ENCODE peak calls at places on chromosomes 3 and 15, in nine cellular contexts. K, N, P, C, A, J, U, F and E are unnamed samples.
A peak's percentile ranks its signal among the peaks of the same experiment; 100 is the strongest.

GRCh38 chr15:90482124-90483011 is 47.4 kb upstream of the CRTC3 start:
- DNase-seq in K (peak; percentile 48), N (no peak), P (no peak), C (peak; percentile 64), A (peak; percentile 51), J (peak; percentile 53), U (peak; percentile 61), F (peak; percentile 32), E (peak; percentile 83)

GRCh38 chr3:124688580-124689454 is 41.4 kb upstream of the UMPS start:
- DNase-seq in K (peak; percentile 76), N (no peak), P (peak; percentile 75), C (peak; percentile 79), A (peak; percentile 83), J (peak; percentile 85), U (peak; percentile 85), F (peak; percentile 78), E (peak; percentile 93)

GRCh38 chr15:70417536-70417935 is 319.8 kb upstream of the TLE3 start:
- DNase-seq in K (no peak), N (no peak), P (no peak), C (no peak), A (no peak), J (no peak), U (no peak), F (no peak), E (no peak)

GRCh38 chr15:74156678-74157411 is 16.7 kb upstream of the ISLR start:
- DNase-seq in K (no peak), N (no peak), P (peak; percentile 62), C (peak; percentile 79), A (no peak), J (no peak), U (no peak), F (no peak), E (no peak)

GRCh38 chr3:116579843-116580242 is 129.7 kb upstream of the TUSC7 start:
- DNase-seq in K (no peak), N (no peak), P (no peak), C (peak; percentile 11), A (no peak), J (no peak), U (peak; percentile 21), F (no peak), E (peak; percentile 48)

GRCh38 chr15:94080989-94081605 is 150.3 kb upstream of the MCTP2 start:
- DNase-seq in K (no peak), N (no peak), P (no peak), C (no peak), A (no peak), J (no peak), U (no peak), F (no peak), E (no peak)

GRCh38 chr3:79258479-79258878 is 509.3 kb downstream of the ROBO1 start:
- DNase-seq in K (no peak), N (no peak), P (no peak), C (no peak), A (no peak), J (no peak), U (no peak), F (no peak), E (no peak)

GRCh38 chr3:174675426-174675825 is 183.7 kb upstream of the NAALADL2 start:
- DNase-seq in K (no peak), N (no peak), P (no peak), C (no peak), A (no peak), J (no peak), U (no peak), F (no peak), E (no peak)

GRCh38 chr3:67653425-67654098 is 850 bp downstream of the SUCLG2 start:
- DNase-seq in K (no peak), N (no peak), P (no peak), C (peak; percentile 34), A (no peak), J (no peak), U (no peak), F (no peak), E (no peak)

GRCh38 chr15:66195621-66196230 is 57.8 kb downstream of the MEGF11 start:
- DNase-seq in K (no peak), N (no peak), P (no peak), C (no peak), A (no peak), J (no peak), U (no peak), F (no peak), E (no peak)
- H3K4me3 ChIP-seq in K (no peak overlapping the region), N (no peak overlapping the region), P (no peak overlapping the region), C (no peak overlapping the region), A (no peak overlapping the region), J (no peak overlapping the region), U (no peak overlapping the region), F (no peak overlapping the region), E (no peak overlapping the region)

DNA sequence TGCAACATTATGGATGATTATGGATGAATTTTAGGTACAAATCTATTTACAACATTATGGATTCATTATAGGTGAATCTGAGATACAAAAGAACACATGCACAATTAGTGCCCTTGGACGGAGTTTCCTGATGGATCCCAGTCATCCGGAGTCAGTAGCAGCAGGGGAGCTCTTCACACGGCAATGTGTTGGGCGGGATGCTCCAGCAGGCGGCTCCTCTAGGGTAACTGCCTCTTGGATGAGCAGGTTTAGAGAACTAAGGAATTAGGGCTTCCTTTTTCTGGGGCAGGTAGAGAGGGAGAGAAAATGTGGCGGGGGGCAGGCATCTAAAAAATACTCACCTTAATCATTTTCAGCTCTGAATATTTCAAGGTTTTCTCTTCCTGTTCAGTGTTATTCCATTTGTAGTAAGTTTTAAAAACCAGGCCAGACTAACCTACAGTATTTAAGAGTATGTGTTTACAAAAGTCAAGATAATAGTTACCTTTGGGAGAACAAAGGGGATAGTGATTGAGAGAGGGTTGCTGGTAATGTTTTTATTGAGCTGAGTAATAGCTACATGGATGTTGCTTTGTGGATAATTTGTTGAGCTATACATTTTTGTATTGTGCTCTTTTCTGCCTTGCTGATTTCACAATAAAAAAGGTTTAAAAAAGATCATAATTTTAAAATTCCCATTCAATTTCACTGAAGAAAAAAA is 27.4 kb upstream of the GOLM2 start:
- DNase-seq in K (no peak), N (no peak), P (no peak), C (peak; percentile 4), A (no peak), J (no peak), U (no peak), F (peak; percentile 78), E (peak; percentile 85)
- H3K4me3 ChIP-seq in K (no peak overlapping the region), N (no peak overlapping the region), P (no peak overlapping the region), C (no peak overlapping the region), A (no peak overlapping the region), J (no peak overlapping the region), U (no peak overlapping the region), F (no peak overlapping the region), E (no peak overlapping the region)

DNA sequence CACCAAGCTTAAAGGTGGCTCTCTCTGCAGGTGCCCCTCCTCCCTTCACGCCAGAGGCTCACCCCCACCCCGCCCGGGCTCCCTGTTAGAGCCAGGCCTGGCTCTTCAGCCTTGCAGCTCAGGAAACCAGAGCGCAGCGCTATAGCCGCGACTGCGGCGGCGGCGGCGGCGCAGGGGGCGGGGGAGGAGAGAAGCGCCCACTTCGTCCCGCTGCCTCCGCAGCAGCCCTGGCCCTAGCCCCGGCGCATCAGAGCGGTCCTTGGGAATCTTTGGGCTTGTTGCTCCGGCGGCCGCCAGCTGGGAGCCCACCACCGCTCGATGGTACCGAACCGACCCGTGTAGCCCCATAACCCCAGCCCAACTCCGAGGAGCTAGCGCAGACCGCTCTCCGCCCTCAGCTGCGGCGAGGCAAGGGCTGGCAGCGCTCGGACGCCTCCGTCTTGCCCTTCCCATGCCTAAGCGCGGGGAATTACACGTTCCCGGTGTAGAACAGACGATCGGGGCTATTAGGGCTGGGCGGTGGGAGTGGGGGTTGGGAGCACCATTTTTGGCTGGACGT is 1.2 kb downstream of the RASGRF1 start:
- DNase-seq in K (no peak), N (no peak), P (no peak), C (no peak), A (no peak), J (no peak), U (peak; percentile 8), F (peak; percentile 91), E (peak; percentile 77)
- H3K4me3 ChIP-seq in K (no peak overlapping the region), N (no peak overlapping the region), P (no peak overlapping the region), C (no peak overlapping the region), A (no peak overlapping the region), J (no peak overlapping the region), U (no peak overlapping the region), F (peak overlapping the region; percentile 55), E (peak overlapping the region; percentile 75)

DNA sequence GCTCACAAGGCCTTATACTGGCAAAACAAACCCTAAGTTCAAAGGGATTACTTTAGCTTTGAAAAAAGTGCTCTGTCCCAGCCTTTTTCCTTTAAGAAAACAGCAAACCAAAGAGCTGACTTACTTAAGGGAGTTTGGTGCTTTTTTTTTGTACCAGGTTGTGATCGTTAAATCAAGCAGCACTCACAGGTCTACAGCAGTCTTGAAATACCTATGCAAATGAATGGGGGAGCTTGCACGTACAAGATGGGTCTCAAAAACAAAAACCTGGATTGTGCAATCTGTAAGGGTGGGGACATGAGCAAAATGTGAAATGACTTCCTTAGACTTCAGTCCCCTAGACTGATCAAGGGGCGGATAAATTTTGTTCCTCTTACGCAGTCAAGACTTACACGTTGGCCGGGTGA is 11.6 kb upstream of the PIK3CB start:
- DNase-seq in K (no peak), N (no peak), P (no peak), C (no peak), A (no peak), J (no peak), U (no peak), F (peak; percentile 41), E (peak; percentile 59)
- H3K4me3 ChIP-seq in K (no peak overlapping the region), N (no peak overlapping the region), P (no peak overlapping the region), C (no peak overlapping the region), A (no peak overlapping the region), J (no peak overlapping the region), U (no peak overlapping the region), F (no peak overlapping the region), E (peak overlapping the region; percentile 59)

GRCh38 chr3:4740397-4741105 is 238.7 kb upstream of the BHLHE40 start:
- DNase-seq in K (peak; percentile 28), N (no peak), P (peak; percentile 52), C (no peak), A (no peak), J (no peak), U (no peak), F (no peak), E (no peak)

GRCh38 chr3:4742359-4742758 is 236.9 kb upstream of the BHLHE40 start:
- DNase-seq in K (no peak), N (no peak), P (no peak), C (no peak), A (no peak), J (no peak), U (no peak), F (no peak), E (no peak)

GRCh38 chr3:4741404-4742307 is 237.6 kb upstream of the BHLHE40 start:
- DNase-seq in K (no peak), N (peak; percentile 97), P (peak; percentile 59), C (peak; percentile 90), A (peak; percentile 52), J (peak; percentile 65), U (no peak), F (no peak), E (no peak)

GRCh38 chr3:4739289-4740236 is 239.7 kb upstream of the BHLHE40 start:
- DNase-seq in K (no peak), N (no peak), P (no peak), C (no peak), A (no peak), J (no peak), U (no peak), F (no peak), E (no peak)

DNA sequence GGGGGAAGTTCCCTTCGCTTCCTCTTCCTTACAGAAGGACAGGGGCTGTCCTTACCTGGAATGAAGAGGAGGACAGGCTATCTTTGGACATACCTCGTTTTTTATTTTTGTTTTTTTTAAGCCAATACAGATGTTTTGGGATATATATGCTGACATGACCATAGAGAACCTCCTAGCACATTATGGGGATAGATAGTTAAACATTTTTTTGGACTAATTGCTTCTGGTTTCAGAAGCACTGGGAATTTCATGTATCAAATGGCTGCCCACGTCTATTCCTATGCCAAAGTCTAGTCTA is 238.2 kb upstream of the BHLHE40 start:
- DNase-seq in K (no peak), N (no peak), P (no peak), C (no peak), A (no peak), J (no peak), U (no peak), F (no peak), E (no peak)
- H3K4me3 ChIP-seq in K (no peak overlapping the region), N (no peak overlapping the region), P (no peak overlapping the region), C (no peak overlapping the region), A (no peak overlapping the region), J (no peak overlapping the region), U (no peak overlapping the region), F (no peak overlapping the region), E (no peak overlapping the region)